ENCODE peak calls at places on chromosomes 12 and 14, in seven cellular contexts. E, B, T, M, J, O and Z are unnamed samples.

GRCh38 chr12:24895612-24896011 is 53.3 kb downstream of the BCAT1 start:
- DNase-seq in M (peak; percentile 73), E (no peak), B (no peak), J (no peak), T (peak; percentile 79), O (no peak), Z (no peak)

GRCh38 chr12:102435827-102436436 is 44.4 kb downstream of the IGF1 start:
- DNase-seq in O (no peak), T (no peak), M (no peak), E (no peak), B (no peak), J (no peak), Z (no peak)

GRCh38 chr14:29810657-29811056 is 117.0 kb downstream of the PRKD1 start:
- DNase-seq in E (no peak), M (no peak), B (no peak), J (no peak), T (peak; percentile 22), O (no peak), Z (no peak)

GRCh38 chr14:36884049-36884448 is 222.4 kb downstream of the PAX9 start:
- DNase-seq in M (no peak), E (no peak), J (no peak), O (no peak), T (no peak), B (no peak), Z (no peak)

GRCh38 chr12:3407723-3408122 is 83.3 kb upstream of the PRMT8 start:
- DNase-seq in E (no peak), T (no peak), J (no peak), M (no peak), B (no peak), O (no peak), Z (no peak)

GRCh38 chr14:76918751-76919421 is 92.7 kb downstream of the LRRC74A start:
- DNase-seq in E (peak; percentile 73), O (peak; percentile 68), B (peak; percentile 99), J (peak; percentile 96), M (peak; percentile 99), T (peak; percentile 98), Z (peak; percentile 77)

GRCh38 chr14:24138396-24139271 is 2.6 kb downstream of the PSME1 start:
- DNase-seq in O (no peak), B (no peak), M (no peak), T (no peak), J (no peak), E (no peak), Z (no peak)

GRCh38 chr12:97313471-97314190 is 149.0 kb upstream of the RMST start:
- DNase-seq in E (no peak), T (no peak), M (no peak), B (peak; percentile 55), O (no peak), J (no peak), Z (no peak)

GRCh38 chr14:83197271-83197670 is 1663.6 kb upstream of the SEL1L start:
- DNase-seq in O (no peak), M (no peak), E (no peak), J (no peak), T (no peak), B (no peak), Z (no peak)

GRCh38 chr12:123233505-123234299 is 466 bp downstream of the MTRFR start:
- DNase-seq in O (peak; percentile 54), M (no peak), B (no peak), T (no peak), J (no peak), E (no peak), Z (peak; percentile 81)
- TF ChIP-seq POLR2A in O (no peak), M (no peak), B (no peak), T (no peak), J (no peak), E (no peak), Z (no peak)

GRCh38 chr14:89618821-89619551 is 202.0 kb upstream of the FOXN3 start:
- DNase-seq in B (no peak), E (peak; percentile 13), M (peak; percentile 67), T (peak; percentile 61), O (peak; percentile 74), J (peak; percentile 82), Z (peak; percentile 74)

GRCh38 chr14:89619616-89620273 is 202.7 kb upstream of the FOXN3 start:
- DNase-seq in O (no peak), E (no peak), J (no peak), B (no peak), T (no peak), M (no peak), Z (no peak)

GRCh38 chr14:89621791-89622638 is 205.0 kb upstream of the FOXN3 start:
- DNase-seq in B (no peak), M (no peak), O (no peak), E (no peak), T (no peak), J (no peak), Z (no peak)

GRCh38 chr14:89620436-89620835 is 203.4 kb upstream of the FOXN3 start:
- DNase-seq in J (no peak), B (no peak), T (no peak), M (no peak), E (no peak), O (no peak), Z (no peak)

GRCh38 chr14:89621009-89621421 is 204.0 kb upstream of the FOXN3 start:
- DNase-seq in E (no peak), B (no peak), M (no peak), J (no peak), T (no peak), O (no peak), Z (no peak)
- TF ChIP-seq POLR2A in E (no peak), B (no peak), M (no peak), J (no peak), T (no peak), O (no peak), Z (no peak)

GRCh38 chr14:60247994-60248696 is 876 bp upstream of the PPM1A start:
- DNase-seq in M (peak; percentile 93), B (peak; percentile 98), E (peak; percentile 84), O (peak; percentile 95), J (peak; percentile 96), T (peak; percentile 92), Z (peak; percentile 91)

GRCh38 chr14:60251877-60252276 is 2.9 kb downstream of the PPM1A start:
- DNase-seq in B (no peak), E (no peak), M (no peak), J (no peak), O (no peak), T (no peak), Z (no peak)

GRCh38 chr14:60250318-60251035 is 1.5 kb downstream of the PPM1A start:
- DNase-seq in J (no peak), O (peak; percentile 15), E (peak; percentile 6), M (peak; percentile 9), B (no peak), T (no peak), Z (peak; percentile 52)

GRCh38 chr14:60248697-60249314 is at the start of gene PPM1A:
- DNase-seq in M (peak; percentile 95), B (peak; percentile 98), T (peak; percentile 96), O (peak; percentile 94), E (peak; percentile 84), J (peak; percentile 96), Z (peak; percentile 99)

GRCh38 chr14:60249321-60250251 is 565 bp downstream of the PPM1A start:
- DNase-seq in E (peak; percentile 22), T (peak; percentile 53), B (no peak), M (peak; percentile 54), J (peak; percentile 79), O (peak; percentile 86), Z (peak; percentile 90)
- TF ChIP-seq POLR2A in E (no peak), T (peak; percentile 1), B (no peak), M (no peak), J (no peak), O (no peak), Z (no peak)

DNA sequence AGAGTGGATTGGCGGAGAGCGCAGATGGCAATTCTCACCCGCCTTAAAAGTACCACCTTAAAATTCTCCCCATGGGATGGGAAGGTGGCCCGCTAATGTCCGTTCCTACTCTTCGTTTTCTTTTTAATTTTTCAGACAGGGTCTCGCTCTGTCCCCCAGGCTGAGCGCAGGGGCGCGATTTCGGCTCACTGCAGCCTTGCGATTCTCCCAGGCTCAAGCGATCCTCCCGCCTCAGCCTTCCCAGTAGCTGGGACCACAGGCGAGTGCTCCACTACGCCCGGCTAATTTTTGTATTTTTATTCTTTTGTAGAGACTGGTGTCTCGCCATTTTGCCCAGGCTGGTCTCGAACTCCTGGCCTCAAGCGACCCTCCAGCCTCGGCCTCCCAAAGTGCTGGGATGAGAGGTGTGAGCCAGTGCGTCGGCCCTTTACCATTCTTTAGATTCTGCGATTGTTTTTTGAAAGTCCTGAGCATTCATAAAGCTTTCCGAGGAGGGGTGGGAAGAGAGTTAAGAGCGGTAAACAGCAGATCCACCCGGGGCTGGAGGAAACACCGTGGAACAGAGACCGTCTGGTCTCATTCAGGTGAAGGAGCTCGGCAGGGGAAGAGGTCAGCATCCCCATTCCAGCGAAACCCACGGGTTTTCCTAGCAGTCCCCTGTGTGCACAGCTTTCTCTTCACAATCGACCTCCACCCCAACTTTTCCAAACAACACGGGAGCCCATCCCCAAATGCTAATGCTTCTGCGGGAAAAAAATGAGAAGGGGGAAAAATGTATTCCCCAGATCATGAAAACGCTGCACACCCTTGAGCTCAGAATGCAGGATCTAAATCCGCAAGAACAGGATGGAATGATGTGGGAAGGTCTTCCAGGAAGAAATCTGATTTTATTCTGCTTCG is 129.2 kb downstream of the NDUFA12 start:
- DNase-seq in B (peak; percentile 84), O (no peak), M (no peak), J (no peak), E (no peak), T (no peak), Z (no peak)
- TF ChIP-seq POLR2A in B (no peak), O (no peak), M (no peak), J (no peak), E (no peak), T (no peak), Z (no peak)

GRCh38 chr12:6352198-6353173 is 10.6 kb upstream of the TNFRSF1A start:
- DNase-seq in B (no peak), J (no peak), E (no peak), M (no peak), T (peak; percentile 33), O (no peak), Z (no peak)
- TF ChIP-seq POLR2A in B (no peak), J (no peak), E (no peak), M (no peak), T (no peak), O (no peak), Z (no peak)

GRCh38 chr14:20662968-20663731 is 21.2 kb upstream of the RNASE4 start:
- DNase-seq in T (peak; percentile 49), M (peak; percentile 55), E (peak; percentile 92), B (peak; percentile 91), J (no peak), O (peak; percentile 68), Z (peak; percentile 72)

GRCh38 chr14:20671597-20672283 is 12.6 kb upstream of the RNASE4 start:
- DNase-seq in O (no peak), M (peak; percentile 7), B (no peak), J (no peak), E (no peak), T (peak; percentile 29), Z (no peak)

GRCh38 chr14:20668969-20669368 is 15.4 kb upstream of the RNASE4 start:
- DNase-seq in J (no peak), B (no peak), M (no peak), T (no peak), O (no peak), E (no peak), Z (no peak)

GRCh38 chr14:20667957-20668356 is 16.4 kb upstream of the RNASE4 start:
- DNase-seq in E (no peak), J (no peak), B (no peak), T (no peak), O (no peak), M (no peak), Z (no peak)
- TF ChIP-seq POLR2A in E (no peak), J (no peak), B (no peak), T (no peak), O (no peak), M (no peak), Z (no peak)